ENCODE peak calls at places on chromosome 14, in eight cellular contexts. L is stomach, O is upper lobe of left lung, E is GM12878, Z is sigmoid colon, X is HCT116, Y is suprapubic skin, P is breast epithelium. S is an unnamed sample.

GRCh38 chr14:66015046-66015780 is 471.0 kb upstream of the CCDC196 start:
- DNase-seq in L (no peak), O (no peak), E (no peak), Z (no peak), X (no peak), Y (no peak), P (no peak), S (no peak)

GRCh38 chr14:39956372-39956771 is 524.1 kb upstream of the FBXO33 start:
- DNase-seq in L (no peak), O (no peak), E (no peak), Z (no peak), X (peak), Y (no peak), P (no peak), S (no peak)

GRCh38 chr14:91061309-91061887 is 957 bp upstream of the RPS6KA5 start:
- DNase-seq in L (no peak), O (no peak), E (no peak), Z (no peak), X (no peak), Y (no peak), P (no peak), S (no peak)

GRCh38 chr14:105089746-105090492 is 24.7 kb upstream of the GPR132 start:
- DNase-seq in L (no peak), O (no peak), E (no peak), Z (peak), X (no peak), Y (peak), P (no peak), S (no peak)

GRCh38 chr14:96808619-96809405 is 11.6 kb downstream of the VRK1 start:
- DNase-seq in L (no peak), O (no peak), E (no peak), Z (no peak), X (no peak), Y (no peak), P (no peak), S (no peak)

GRCh38 chr14:93712838-93713724 is 75.2 kb downstream of the PRIMA1 start:
- DNase-seq in L (no peak), O (peak), E (no peak), Z (peak), X (no peak), Y (no peak), P (peak), S (no peak)

GRCh38 chr14:90968025-90968424 is 92.4 kb downstream of the RPS6KA5 start:
- DNase-seq in L (no peak), O (no peak), E (no peak), Z (no peak), X (no peak), Y (no peak), P (no peak), S (no peak)

GRCh38 chr14:101895256-101895655 is 69.1 kb upstream of the DYNC1H1 start:
- DNase-seq in L (no peak), O (no peak), E (no peak), Z (no peak), X (no peak), Y (no peak), P (no peak), S (no peak)

GRCh38 chr14:67514650-67515385 is 18.3 kb upstream of the PLEKHH1 start:
- DNase-seq in L (peak), O (peak), E (no peak), Z (peak), X (no peak), Y (no peak), P (no peak), S (peak)

GRCh38 chr14:101444116-101444515 is 117.2 kb upstream of the DIO3 start:
- DNase-seq in L (no peak), O (no peak), E (no peak), Z (no peak), X (no peak), Y (no peak), P (no peak), S (no peak)

GRCh38 chr14:68172664-68173063 is 353.1 kb downstream of the RAD51B start:
- DNase-seq in L (no peak), O (no peak), E (peak), Z (no peak), X (peak), Y (no peak), P (no peak), S (no peak)

GRCh38 chr14:32826404-32827082 is 112.1 kb upstream of the NPAS3 start:
- DNase-seq in L (no peak), O (no peak), E (no peak), Z (no peak), X (no peak), Y (no peak), P (no peak), S (no peak)

GRCh38 chr14:73785834-73786631 is 65.6 kb upstream of the PTGR2 start:
- DNase-seq in L (peak), O (peak), E (no peak), Z (peak), X (peak), Y (peak), P (peak), S (no peak)

GRCh38 chr14:44404021-44404420 is 103.1 kb downstream of the FSCB start:
- DNase-seq in L (no peak), O (no peak), E (no peak), Z (no peak), X (no peak), Y (no peak), P (no peak), S (no peak)

GRCh38 chr14:101357038-101357437 is 204.3 kb upstream of the DIO3 start:
- DNase-seq in L (no peak), O (peak), E (no peak), Z (peak), X (no peak), Y (peak), P (peak), S (no peak)

GRCh38 chr14:68968051-68968450 is 11.1 kb downstream of the ACTN1 start:
- DNase-seq in L (no peak), O (no peak), E (no peak), Z (peak), X (no peak), Y (no peak), P (no peak), S (no peak)

GRCh38 chr14:35403397-35404245 is 928 bp downstream of the NFKBIA start:
- DNase-seq in L (peak), O (peak), E (no peak), Z (peak), X (peak), Y (peak), P (peak), S (peak)
- TF ChIP-seq POLR2A in L (no peak), O (peak), E (peak), Z (peak), X (no peak), Y (no peak), P (no peak), S (no peak)

DNA sequence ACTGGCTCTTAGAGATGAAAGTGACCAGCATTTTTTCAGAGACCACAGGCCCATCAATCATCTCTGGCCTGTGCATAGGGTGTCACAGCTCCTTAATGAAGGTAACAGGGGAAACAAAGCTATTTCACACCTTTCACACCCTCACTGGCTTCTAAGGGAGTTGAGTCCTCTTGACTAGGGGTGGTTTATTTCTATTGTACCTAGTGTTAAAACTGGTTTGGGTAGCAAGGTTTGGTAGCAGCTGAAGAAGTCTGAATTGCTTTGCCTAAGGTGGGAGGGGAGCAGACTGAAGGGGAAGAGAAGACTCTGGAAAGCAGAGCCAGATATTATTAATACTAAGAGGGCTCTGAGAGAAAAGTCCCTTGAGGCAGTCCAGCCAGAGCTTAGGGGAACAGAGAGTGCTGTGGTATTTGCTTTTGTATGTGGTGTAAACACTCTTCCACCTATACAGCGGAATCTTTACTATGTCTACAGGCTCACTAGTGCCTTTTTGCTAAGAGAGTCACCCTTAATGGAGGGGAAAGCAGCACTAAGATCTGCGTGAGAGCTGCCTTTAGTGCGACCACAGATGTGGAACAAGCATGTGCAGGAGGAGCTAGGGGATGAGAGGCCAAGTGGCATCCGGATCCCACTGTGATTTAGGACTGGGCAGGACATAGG is 95.8 kb downstream of the STXBP6 start:
- DNase-seq in L (no peak), O (no peak), E (peak), Z (no peak), X (no peak), Y (no peak), P (no peak), S (no peak)
- TF ChIP-seq POLR2AphosphoS5 in L (no peak), O (no peak), E (no peak), Z (no peak), X (no peak), Y (no peak), P (no peak), S (no peak)

GRCh38 chr14:28767851-28768548 is 1.4 kb downstream of the FOXG1 start:
- DNase-seq in L (no peak), O (peak), E (no peak), Z (no peak), X (no peak), Y (no peak), P (no peak), S (no peak)
- TF ChIP-seq POLR2A in L (no peak), O (no peak), E (no peak), Z (no peak), X (no peak), Y (no peak), P (no peak), S (no peak)

GRCh38 chr14:103686831-103687485 is 28.3 kb downstream of the XRCC3 start:
- DNase-seq in L (no peak), O (no peak), E (no peak), Z (no peak), X (no peak), Y (no peak), P (no peak), S (no peak)

GRCh38 chr14:103684871-103685270 is 30.4 kb downstream of the XRCC3 start:
- DNase-seq in L (no peak), O (no peak), E (no peak), Z (no peak), X (no peak), Y (no peak), P (no peak), S (no peak)

GRCh38 chr14:103684471-103684870 is 30.8 kb downstream of the XRCC3 start:
- DNase-seq in L (no peak), O (no peak), E (no peak), Z (no peak), X (no peak), Y (no peak), P (no peak), S (no peak)

GRCh38 chr14:103687712-103688111 is 27.5 kb downstream of the XRCC3 start:
- DNase-seq in L (no peak), O (no peak), E (no peak), Z (no peak), X (no peak), Y (no peak), P (no peak), S (no peak)

DNA sequence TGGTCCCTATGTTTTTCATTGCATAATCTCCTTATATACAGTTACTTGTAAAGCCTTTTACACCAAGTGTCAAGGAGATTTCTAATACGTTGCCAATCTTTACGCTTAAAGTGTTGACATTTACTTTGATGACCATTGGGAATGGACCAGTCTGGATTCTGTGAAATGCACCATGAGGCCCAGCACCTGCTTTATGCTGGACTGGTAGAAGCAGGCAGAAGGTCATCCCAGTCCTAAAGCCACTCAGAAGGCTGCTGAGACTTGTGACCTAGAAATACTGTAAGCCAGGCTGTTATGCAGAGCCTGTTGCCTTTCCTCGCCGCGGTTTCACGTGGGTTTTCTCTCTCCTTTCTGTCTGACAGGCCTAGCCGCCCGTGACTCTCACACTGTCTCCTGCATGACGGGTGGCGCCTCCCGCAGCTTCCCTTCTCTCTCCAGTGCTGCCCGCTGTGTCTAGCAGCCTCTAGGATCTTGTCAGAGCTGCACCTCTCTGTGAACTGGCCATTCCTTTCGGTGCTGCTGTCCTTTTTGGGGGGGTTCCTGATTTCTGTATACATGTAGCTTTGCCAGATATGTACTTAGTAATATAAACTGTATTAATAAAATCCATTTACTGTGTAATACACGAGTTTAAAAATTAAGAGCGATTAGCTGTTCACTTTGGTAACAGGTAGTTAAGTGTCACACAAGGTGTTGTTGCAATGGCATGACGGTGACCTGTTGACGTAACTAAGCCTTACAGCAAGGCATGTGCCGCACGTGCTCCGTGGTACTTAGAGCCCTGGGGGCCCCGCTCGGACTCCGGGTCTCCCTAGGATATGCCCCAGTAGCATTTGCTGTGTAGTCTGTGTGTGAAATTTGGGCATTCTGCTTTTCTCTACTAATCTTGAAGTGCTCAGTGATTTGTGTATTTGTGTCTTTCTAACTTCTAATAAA is 29.7 kb downstream of the XRCC3 start:
- DNase-seq in L (no peak), O (no peak), E (no peak), Z (no peak), X (no peak), Y (no peak), P (no peak), S (no peak)
- TF ChIP-seq POLR2AphosphoS5 in L (no peak), O (no peak), E (no peak), Z (no peak), X (no peak), Y (no peak), P (no peak), S (no peak)

GRCh38 chr14:70882771-70883492 is 24.3 kb upstream of the PCNX1 start:
- DNase-seq in L (no peak), O (no peak), E (peak), Z (no peak), X (no peak), Y (no peak), P (no peak), S (no peak)
- TF ChIP-seq POLR2A in L (no peak), O (no peak), E (no peak), Z (no peak), X (no peak), Y (no peak), P (no peak), S (no peak)

GRCh38 chr14:47422191-47422590 is 253.2 kb downstream of the MDGA2 start:
- DNase-seq in L (no peak), O (no peak), E (no peak), Z (no peak), X (no peak), Y (no peak), P (no peak), S (no peak)

GRCh38 chr14:47425302-47425701 is 250.1 kb downstream of the MDGA2 start:
- DNase-seq in L (no peak), O (no peak), E (no peak), Z (no peak), X (no peak), Y (no peak), P (no peak), S (no peak)
- TF ChIP-seq POLR2AphosphoS5 in L (no peak), O (no peak), E (no peak), Z (no peak), X (no peak), Y (no peak), P (no peak), S (no peak)

GRCh38 chr14:81222694-81223093 is 1.9 kb upstream of the GTF2A1 start:
- DNase-seq in L (no peak), O (no peak), E (no peak), Z (no peak), X (no peak), Y (no peak), P (no peak), S (no peak)

GRCh38 chr14:81219821-81220487 is 805 bp downstream of the GTF2A1 start:
- DNase-seq in L (peak), O (peak), E (no peak), Z (no peak), X (no peak), Y (peak), P (peak), S (no peak)

GRCh38 chr14:81220488-81220766 is 332 bp downstream of the GTF2A1 start:
- DNase-seq in L (no peak), O (no peak), E (no peak), Z (no peak), X (no peak), Y (no peak), P (no peak), S (no peak)

GRCh38 chr14:81220767-81221578 is at the start of gene GTF2A1:
- DNase-seq in L (peak), O (peak), E (peak), Z (peak), X (peak), Y (peak), P (peak), S (peak)

GRCh38 chr14:81221579-81222102 is 882 bp upstream of the GTF2A1 start:
- DNase-seq in L (no peak), O (no peak), E (no peak), Z (peak), X (no peak), Y (no peak), P (no peak), S (no peak)
- TF ChIP-seq POLR2A in L (no peak), O (no peak), E (no peak), Z (no peak), X (no peak), Y (no peak), P (no peak), S (no peak)

GRCh38 chr14:72690324-72690723 is 203.6 kb downstream of the DPF3 start:
- DNase-seq in L (no peak), O (no peak), E (no peak), Z (no peak), X (no peak), Y (no peak), P (no peak), S (no peak)

GRCh38 chr14:72686101-72686500 is 207.8 kb downstream of the DPF3 start:
- DNase-seq in L (no peak), O (no peak), E (no peak), Z (no peak), X (no peak), Y (no peak), P (no peak), S (no peak)

GRCh38 chr14:72686832-72687231 is 207.1 kb downstream of the DPF3 start:
- DNase-seq in L (no peak), O (no peak), E (no peak), Z (no peak), X (no peak), Y (no peak), P (no peak), S (no peak)

GRCh38 chr14:72692678-72693077 is 201.2 kb downstream of the DPF3 start:
- DNase-seq in L (no peak), O (no peak), E (no peak), Z (no peak), X (no peak), Y (no peak), P (no peak), S (no peak)

DNA sequence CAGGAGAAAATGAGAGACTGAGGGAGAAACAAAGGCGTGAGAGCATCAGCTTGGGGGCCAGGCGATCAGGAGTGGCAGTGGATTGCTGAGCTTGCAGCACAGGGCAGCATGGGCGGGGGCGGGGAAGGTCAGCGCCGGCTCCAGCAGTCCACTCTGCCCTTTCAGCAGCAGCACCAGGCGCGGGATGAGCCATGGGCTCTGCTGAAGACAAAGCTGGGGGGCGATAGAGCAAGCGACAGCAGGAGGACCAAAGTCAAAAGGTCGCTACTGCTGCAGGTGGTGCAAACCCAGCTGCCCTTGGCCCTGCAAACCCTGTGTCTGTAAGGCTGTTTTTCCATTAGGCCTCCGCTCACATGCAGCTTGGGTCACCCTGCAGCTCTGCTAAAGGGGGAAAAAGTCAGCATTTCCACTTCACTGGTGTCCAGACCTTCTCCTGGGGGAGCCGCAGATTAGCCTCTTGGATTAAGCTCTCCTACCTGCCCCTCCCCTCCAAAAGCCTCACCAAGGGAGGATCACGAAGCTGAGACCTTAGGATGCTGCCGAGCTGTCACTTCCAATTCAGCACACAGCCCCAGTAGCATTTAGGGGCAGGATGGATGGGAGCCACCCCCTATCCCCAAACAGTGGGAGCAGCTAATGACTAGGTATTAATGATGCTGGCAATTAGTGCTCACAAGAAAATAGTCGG is 204.8 kb downstream of the DPF3 start:
- DNase-seq in L (no peak), O (peak), E (no peak), Z (no peak), X (no peak), Y (no peak), P (no peak), S (no peak)
- TF ChIP-seq POLR2AphosphoS5 in L (no peak), O (no peak), E (no peak), Z (no peak), X (no peak), Y (no peak), P (no peak), S (no peak)

S was measured in GM12892.